ENCODE peak calls at places on chromosomes 13 and 19, in eight cellular contexts. G is mucosa of gallbladder; T is GM23248; A is effector CD4-positive, alpha-beta T cell; B is Right ventricle myocardium superior; O is ACHN; X is lower leg skin; U is activated naive CD8-positive, alpha-beta T cell treated with anti-CD3 and anti-CD28 coated beads for 36 hours. Y is an unnamed sample.

GRCh38 chr13:51906581-51906980 is 44.8 kb downstream of the CCDC70 start:
- DNase-seq in G (peak), T (no peak), A (no peak), B (no peak), O (no peak), X (no peak), U (no peak), Y (no peak)

GRCh38 chr19:47601180-47601904 is 7.6 kb upstream of the BICRA start:
- DNase-seq in G (peak), T (peak), A (no peak), B (no peak), O (no peak), X (peak), U (no peak), Y (no peak)

GRCh38 chr13:50589139-50589538 is 254.4 kb downstream of the DLEU7 start:
- DNase-seq in G (no peak), T (peak), A (no peak), B (no peak), O (peak), X (no peak), U (no peak), Y (peak)

GRCh38 chr13:73849292-73849691 is 284.9 kb downstream of the KLF12 start:
- DNase-seq in G (no peak), T (peak), A (no peak), B (no peak), O (peak), X (no peak), U (no peak), Y (peak)

GRCh38 chr19:34712606-34713261 is 21.3 kb upstream of the ZNF181 start:
- DNase-seq in G (peak), T (peak), A (peak), B (no peak), O (peak), X (peak), U (peak), Y (peak)

GRCh38 chr13:41960700-41961697 is at the start of gene VWA8:
- DNase-seq in G (peak), T (peak), A (peak), B (peak), O (peak), X (peak), U (peak), Y (peak)

GRCh38 chr19:9945319-9945966 is 9.1 kb upstream of the OLFM2 start:
- DNase-seq in G (peak), T (peak), A (no peak), B (peak), O (peak), X (peak), U (no peak), Y (peak)

GRCh38 chr13:94192576-94192975 is 286.9 kb downstream of the DCT start:
- DNase-seq in G (no peak), T (peak), A (no peak), B (no peak), O (peak), X (no peak), U (no peak), Y (peak)

GRCh38 chr19:40416918-40417713 is 3.9 kb upstream of the PRX start:
- DNase-seq in G (no peak), T (peak), A (no peak), B (peak), O (no peak), X (no peak), U (peak), Y (peak)

GRCh38 chr13:108214511-108215383 is 589 bp downstream of the LIG4 start:
- DNase-seq in G (no peak), T (peak), A (no peak), B (peak), O (no peak), X (no peak), U (no peak), Y (peak)

GRCh38 chr13:51625555-51626345 is 41.5 kb downstream of the WDFY2 start:
- DNase-seq in G (peak), T (no peak), A (no peak), B (peak), O (no peak), X (no peak), U (no peak), Y (no peak)

GRCh38 chr13:53141336-53141735 is 112.7 kb downstream of the OLFM4 start:
- DNase-seq in G (no peak), T (no peak), A (no peak), B (no peak), O (no peak), X (no peak), U (no peak), Y (no peak)

GRCh38 chr19:21321996-21322395 is 7.2 kb downstream of the ZNF708 start:
- DNase-seq in G (no peak), T (peak), A (no peak), B (no peak), O (no peak), X (no peak), U (no peak), Y (peak)